ENCODE peak calls at places on chromosomes 7 and 10, in four cellular contexts. One of them, this sample, is unnamed.

GRCh38 chr10:130727766-130728490 is 583.6 kb downstream of the TCERG1L start:
- DNase-seq in ovary: no peak
- DNase-seq in stomach: no peak
- DNase-seq in tibial nerve: no peak
- DNase-seq in this sample: no peak

GRCh38 chr7:85065888-85066485 is 120.9 kb downstream of the SEMA3D start:
- DNase-seq in ovary: no peak
- DNase-seq in stomach: no peak
- DNase-seq in tibial nerve: no peak
- DNase-seq in this sample: no peak

GRCh38 chr10:35606423-35606822 is 1.3 kb downstream of the GJD4 start:
- DNase-seq in ovary: no peak
- DNase-seq in stomach: no peak
- DNase-seq in tibial nerve: no peak
- DNase-seq in this sample: no peak

GRCh38 chr10:12484945-12485805 is 135.8 kb downstream of the CAMK1D start:
- DNase-seq in ovary: no peak
- DNase-seq in stomach: peak
- DNase-seq in tibial nerve: no peak
- DNase-seq in this sample: peak

GRCh38 chr7:6203381-6203780 is 69.0 kb downstream of the CYTH3 start:
- DNase-seq in ovary: no peak
- DNase-seq in stomach: no peak
- DNase-seq in tibial nerve: no peak
- DNase-seq in this sample: no peak

GRCh38 chr10:46255696-46256355 is 31.0 kb upstream of the ANTXRL start:
- DNase-seq in ovary: peak
- DNase-seq in stomach: peak
- DNase-seq in tibial nerve: peak
- DNase-seq in this sample: peak

GRCh38 chr7:102045681-102046372 is 228.4 kb downstream of the CUX1 start:
- DNase-seq in ovary: no peak
- DNase-seq in stomach: no peak
- DNase-seq in tibial nerve: no peak
- DNase-seq in this sample: no peak

GRCh38 chr10:16049050-16049449 is 188.7 kb upstream of the MINDY3 start:
- DNase-seq in ovary: no peak
- DNase-seq in stomach: no peak
- DNase-seq in tibial nerve: no peak
- DNase-seq in this sample: no peak

GRCh38 chr7:133744451-133744850 is 382.7 kb upstream of the LRGUK start:
- DNase-seq in ovary: no peak
- DNase-seq in stomach: no peak
- DNase-seq in tibial nerve: no peak
- DNase-seq in this sample: no peak

GRCh38 chr7:133746305-133746704 is 380.8 kb upstream of the LRGUK start:
- DNase-seq in ovary: no peak
- DNase-seq in stomach: no peak
- DNase-seq in tibial nerve: no peak
- DNase-seq in this sample: no peak

GRCh38 chr7:133746847-133747246 is 380.3 kb upstream of the LRGUK start:
- DNase-seq in ovary: no peak
- DNase-seq in stomach: no peak
- DNase-seq in tibial nerve: no peak
- DNase-seq in this sample: no peak

GRCh38 chr7:133750287-133750686 is 376.9 kb upstream of the LRGUK start:
- DNase-seq in ovary: no peak
- DNase-seq in stomach: no peak
- DNase-seq in tibial nerve: no peak
- DNase-seq in this sample: no peak

DNA sequence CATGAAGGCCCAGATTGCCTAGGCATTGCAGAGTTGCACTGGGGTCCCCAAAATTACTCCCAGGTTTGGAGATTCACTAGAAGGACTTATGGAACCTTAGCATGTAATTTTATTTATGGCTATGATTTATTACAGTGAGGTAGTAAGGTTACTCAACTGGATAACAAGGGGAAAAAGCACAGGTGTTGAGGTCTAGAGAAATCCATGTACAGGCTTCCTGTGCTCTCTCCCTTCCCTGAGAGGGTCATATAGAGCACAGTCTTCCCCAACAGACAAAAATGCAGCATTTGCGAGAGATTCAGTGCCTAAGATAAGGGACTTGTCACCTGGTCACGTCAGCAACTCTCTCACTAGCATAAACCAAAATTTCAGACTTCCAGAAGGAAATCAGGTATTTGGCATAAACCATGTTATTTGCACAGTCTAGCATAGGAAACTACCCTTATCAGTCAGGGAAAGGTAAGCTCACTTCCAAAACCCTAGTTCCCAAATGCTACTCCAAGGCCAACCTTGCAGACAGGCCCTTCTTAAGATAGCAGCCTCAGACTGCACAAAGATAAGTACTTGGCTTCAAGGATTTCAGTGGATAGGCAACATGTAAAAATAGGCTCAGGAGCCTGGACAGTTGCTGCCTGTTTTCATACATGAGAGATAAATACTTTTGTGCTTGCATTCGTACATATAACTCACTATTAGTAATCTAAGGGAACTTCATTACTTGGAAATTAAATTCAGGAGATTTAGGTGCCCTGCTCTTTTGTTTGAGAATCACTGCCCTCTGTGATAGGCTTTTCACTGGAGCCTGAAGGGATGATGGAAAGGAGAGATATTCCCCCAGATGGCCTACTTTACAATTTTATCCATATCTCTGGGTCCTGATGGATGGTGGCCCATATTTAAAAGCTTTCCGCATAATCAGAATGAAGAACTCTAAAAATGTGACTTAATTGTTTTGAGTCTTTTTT is 378.4 kb upstream of the LRGUK start:
- DNase-seq in ovary: no peak
- DNase-seq in stomach: no peak
- DNase-seq in tibial nerve: no peak
- DNase-seq in this sample: no peak
- TF ChIP-seq EP300 in ovary: no peak
- TF ChIP-seq EP300 in stomach: no peak
- TF ChIP-seq EP300 in tibial nerve: no peak
- TF ChIP-seq EP300 in this sample: no peak

GRCh38 chr10:17708806-17709205 is 43.2 kb upstream of the TMEM236 start:
- DNase-seq in ovary: no peak
- DNase-seq in stomach: no peak
- DNase-seq in tibial nerve: no peak
- DNase-seq in this sample: no peak

GRCh38 chr10:17709492-17709891 is 42.5 kb upstream of the TMEM236 start:
- DNase-seq in ovary: no peak
- DNase-seq in stomach: no peak
- DNase-seq in tibial nerve: no peak
- DNase-seq in this sample: no peak

GRCh38 chr10:17703706-17704105 is 48.3 kb upstream of the TMEM236 start:
- DNase-seq in ovary: no peak
- DNase-seq in stomach: no peak
- DNase-seq in tibial nerve: no peak
- DNase-seq in this sample: no peak
- TF ChIP-seq EP300 in ovary: no peak
- TF ChIP-seq EP300 in stomach: no peak
- TF ChIP-seq EP300 in tibial nerve: no peak
- TF ChIP-seq EP300 in this sample: no peak

GRCh38 chr10:121519901-121520500 is 78.2 kb downstream of the FGFR2 start:
- DNase-seq in ovary: no peak
- DNase-seq in stomach: no peak
- DNase-seq in tibial nerve: no peak
- DNase-seq in this sample: no peak
- TF ChIP-seq EP300 in ovary: no peak
- TF ChIP-seq EP300 in stomach: no peak
- TF ChIP-seq EP300 in tibial nerve: no peak
- TF ChIP-seq EP300 in this sample: no peak

DNA sequence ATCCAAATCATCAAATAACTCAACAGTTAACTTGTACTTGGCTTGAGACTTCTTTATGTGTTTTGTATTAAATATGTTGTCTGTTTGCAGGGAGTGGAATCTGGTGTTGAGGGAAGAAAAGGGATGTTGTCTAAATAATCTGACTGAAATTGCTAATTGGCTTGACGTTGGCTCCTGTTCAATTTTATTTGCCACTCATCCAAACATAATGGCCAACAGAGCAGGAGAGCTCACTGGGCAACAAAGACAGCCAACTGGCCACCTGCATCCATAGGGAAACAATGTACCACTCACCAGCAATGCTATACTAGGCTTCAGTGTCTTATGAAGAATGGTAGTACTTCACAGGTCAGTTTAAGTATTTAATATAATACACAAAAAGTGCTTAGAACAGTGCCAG is 80.5 kb downstream of the FAM13C start:
- DNase-seq in ovary: no peak
- DNase-seq in stomach: no peak
- DNase-seq in tibial nerve: no peak
- DNase-seq in this sample: no peak
- TF ChIP-seq EP300 in ovary: no peak
- TF ChIP-seq EP300 in stomach: no peak
- TF ChIP-seq EP300 in tibial nerve: no peak
- TF ChIP-seq EP300 in this sample: no peak

GRCh38 chr10:102644646-102645387 is 538 bp downstream of the TRIM8 start:
- DNase-seq in ovary: peak
- DNase-seq in stomach: peak
- DNase-seq in tibial nerve: peak
- DNase-seq in this sample: peak
- TF ChIP-seq EP300 in ovary: no peak
- TF ChIP-seq EP300 in stomach: no peak
- TF ChIP-seq EP300 in tibial nerve: no peak
- TF ChIP-seq EP300 in this sample: no peak

GRCh38 chr7:74475243-74475986 is 21.7 kb downstream of the GTF2IRD1 start:
- DNase-seq in ovary: no peak
- DNase-seq in stomach: peak
- DNase-seq in tibial nerve: no peak
- DNase-seq in this sample: peak
- TF ChIP-seq EP300 in ovary: no peak
- TF ChIP-seq EP300 in stomach: no peak
- TF ChIP-seq EP300 in tibial nerve: no peak
- TF ChIP-seq EP300 in this sample: no peak

GRCh38 chr10:103276941-103277712 is at the start of gene INA:
- DNase-seq in ovary: no peak
- DNase-seq in stomach: no peak
- DNase-seq in tibial nerve: no peak
- DNase-seq in this sample: no peak
- TF ChIP-seq EP300 in ovary: no peak
- TF ChIP-seq EP300 in stomach: no peak
- TF ChIP-seq EP300 in tibial nerve: no peak
- TF ChIP-seq EP300 in this sample: no peak

GRCh38 chr7:49102413-49102812 is 178.1 kb downstream of the CDC14C start:
- DNase-seq in ovary: no peak
- DNase-seq in stomach: no peak
- DNase-seq in tibial nerve: no peak
- DNase-seq in this sample: no peak
- TF ChIP-seq EP300 in ovary: no peak
- TF ChIP-seq EP300 in stomach: no peak
- TF ChIP-seq EP300 in tibial nerve: no peak
- TF ChIP-seq EP300 in this sample: no peak

GRCh38 chr10:124703372-124703771 is 40.8 kb downstream of the FAM53B start:
- DNase-seq in ovary: peak
- DNase-seq in stomach: no peak
- DNase-seq in tibial nerve: no peak
- DNase-seq in this sample: no peak

GRCh38 chr10:124701881-124702656 is 42.1 kb downstream of the FAM53B start:
- DNase-seq in ovary: peak
- DNase-seq in stomach: no peak
- DNase-seq in tibial nerve: no peak
- DNase-seq in this sample: peak

GRCh38 chr10:124704428-124704805 is 39.8 kb downstream of the FAM53B start:
- DNase-seq in ovary: peak
- DNase-seq in stomach: no peak
- DNase-seq in tibial nerve: no peak
- DNase-seq in this sample: no peak

GRCh38 chr10:124705021-124705740 is 39.0 kb downstream of the FAM53B start:
- DNase-seq in ovary: peak
- DNase-seq in stomach: no peak
- DNase-seq in tibial nerve: no peak
- DNase-seq in this sample: no peak

GRCh38 chr10:124703778-124704427 is 40.3 kb downstream of the FAM53B start:
- DNase-seq in ovary: peak
- DNase-seq in stomach: peak
- DNase-seq in tibial nerve: peak
- DNase-seq in this sample: no peak
- TF ChIP-seq EP300 in ovary: no peak
- TF ChIP-seq EP300 in stomach: no peak
- TF ChIP-seq EP300 in tibial nerve: no peak
- TF ChIP-seq EP300 in this sample: no peak

GRCh38 chr7:110399421-110399820 is 691.5 kb upstream of the LRRN3 start:
- DNase-seq in ovary: no peak
- DNase-seq in stomach: no peak
- DNase-seq in tibial nerve: no peak
- DNase-seq in this sample: no peak

GRCh38 chr7:110397927-110398660 is 692.8 kb upstream of the LRRN3 start:
- DNase-seq in ovary: no peak
- DNase-seq in stomach: no peak
- DNase-seq in tibial nerve: no peak
- DNase-seq in this sample: no peak
- TF ChIP-seq EP300 in ovary: no peak
- TF ChIP-seq EP300 in stomach: no peak
- TF ChIP-seq EP300 in tibial nerve: no peak
- TF ChIP-seq EP300 in this sample: no peak

This sample was measured in transverse colon.